ENCODE peak calls at places on chromosomes 6 and 20, in four cellular contexts. C is IMR-90, N is GM12878, T is K562. F is an unnamed sample.

GRCh38 chr6:10733151-10733715 is 10.4 kb downstream of the TMEM14C start:
- DNase-seq in C (no peak), N (no peak), T (no peak), F (peak; percentile 35)

GRCh38 chr6:21348462-21349195 is 244.9 kb upstream of the SOX4 start:
- DNase-seq in C (peak; percentile 61), N (no peak), T (no peak), F (peak; percentile 51)

GRCh38 chr6:15077964-15078363 is 167.9 kb upstream of the JARID2 start:
- DNase-seq in C (no peak), N (no peak), T (no peak), F (peak; percentile 79)

GRCh38 chr6:76490456-76490855 is 418.0 kb upstream of the IMPG1 start:
- DNase-seq in C (no peak), N (no peak), T (no peak), F (no peak)

GRCh38 chr6:42978487-42978792 is 541 bp downstream of the PEX6 start:
- DNase-seq in C (no peak), N (no peak), T (peak; percentile 83), F (no peak)

GRCh38 chr6:8192067-8192466 is 89.7 kb upstream of the EEF1E1 start:
- DNase-seq in C (no peak), N (no peak), T (no peak), F (no peak)

GRCh38 chr6:160767019-160767646 is 65.1 kb downstream of the PLG start:
- DNase-seq in C (no peak), N (no peak), T (peak; percentile 31), F (peak; percentile 87)

GRCh38 chr6:85498596-85499258 is 48.8 kb downstream of the NT5E start:
- DNase-seq in C (peak; percentile 46), N (no peak), T (no peak), F (no peak)

GRCh38 chr6:132320007-132320406 is 81.3 kb downstream of the MOXD1 start:
- DNase-seq in C (peak; percentile 83), N (no peak), T (no peak), F (no peak)

GRCh38 chr6:144165784-144166183 is 15.5 kb downstream of the STX11 start:
- DNase-seq in C (no peak), N (no peak), T (no peak), F (no peak)

GRCh38 chr6:75217203-75217602 is 11.3 kb upstream of the COL12A1 start:
- DNase-seq in C (peak; percentile 88), N (no peak), T (no peak), F (no peak)

GRCh38 chr6:121694389-121695185 is 259.1 kb downstream of the GJA1 start:
- DNase-seq in C (peak; percentile 45), N (no peak), T (no peak), F (no peak)

GRCh38 chr6:26474439-26474881 is 16.7 kb downstream of the BTN2A1 start:
- DNase-seq in C (no peak), N (no peak), T (no peak), F (no peak)

DNA sequence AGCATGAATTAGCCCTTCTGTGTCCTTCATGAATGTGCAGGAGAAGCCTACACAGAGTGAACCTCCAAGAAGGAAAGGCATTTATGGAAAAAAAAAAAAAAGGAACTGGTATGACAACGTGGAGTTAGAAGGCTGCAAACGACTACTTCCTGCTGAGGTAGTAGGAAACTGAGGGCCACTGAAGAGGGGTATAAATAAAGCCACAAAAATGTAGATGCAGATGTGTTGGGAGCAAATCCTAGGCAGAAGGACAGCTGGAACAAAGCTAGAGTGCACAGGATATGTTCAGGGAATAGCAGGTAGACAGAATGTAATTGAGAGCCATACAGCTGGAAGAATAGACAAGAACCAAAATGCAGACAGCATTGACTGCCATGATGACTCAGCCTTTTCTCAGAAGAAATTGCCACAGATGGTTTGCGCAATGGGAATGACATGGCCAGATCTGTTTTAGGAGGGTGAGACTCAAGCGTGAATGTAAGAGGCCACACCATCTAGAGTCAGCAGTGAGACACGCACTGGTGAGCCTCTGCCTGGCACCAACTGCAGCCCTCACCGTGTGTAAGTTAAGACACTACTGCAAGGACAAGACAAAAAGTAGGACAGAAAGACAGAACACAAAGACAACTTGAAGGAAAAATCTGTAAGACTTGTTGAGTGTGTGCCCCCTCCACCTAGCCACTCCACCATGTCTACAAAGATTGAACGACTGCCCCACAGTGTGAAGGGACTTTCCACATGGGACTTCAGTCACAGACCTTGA is 79.8 kb downstream of the KIF13A start:
- DNase-seq in C (peak; percentile 100), N (no peak), T (peak; percentile 69), F (no peak)
- TF ChIP-seq CHD1 in C (peak; percentile 66), N (no peak), T (peak; percentile 50), F (no peak)

DNA sequence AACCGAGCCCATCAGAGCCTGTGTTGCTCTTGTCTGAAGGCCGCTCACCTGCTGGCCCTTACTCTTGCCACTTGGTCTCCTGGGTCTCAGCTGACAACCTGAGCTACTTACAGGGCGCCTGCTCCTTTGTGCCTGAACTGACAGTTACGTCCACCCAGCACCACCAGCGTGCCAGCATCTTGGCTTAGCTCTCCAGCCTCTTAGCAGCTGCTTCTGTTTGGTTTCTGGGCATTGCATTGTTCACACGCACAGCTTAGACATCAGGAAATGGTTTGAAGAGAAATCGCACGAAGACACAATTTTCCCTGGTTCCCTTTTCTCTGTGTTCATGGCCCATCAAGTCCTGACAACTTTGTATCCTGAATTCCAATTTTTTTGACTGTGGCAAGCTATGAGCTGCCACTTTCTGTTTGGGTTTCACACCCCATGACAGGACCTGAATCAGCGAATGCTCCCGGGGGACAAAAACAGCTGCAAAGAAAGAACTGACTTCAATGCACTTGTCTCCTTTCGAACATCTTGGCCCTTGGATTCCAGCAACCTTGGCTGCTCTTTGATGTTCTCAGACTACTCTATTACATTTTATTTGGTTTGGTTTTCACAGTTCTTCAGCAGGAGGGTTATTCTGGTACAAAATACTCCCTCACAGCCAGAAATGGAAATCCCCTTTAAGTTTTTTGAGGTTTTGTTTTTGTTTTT is 45.2 kb upstream of the LY86 start:
- DNase-seq in C (no peak), N (peak; percentile 79), T (no peak), F (no peak)
- TF ChIP-seq CHD1 in C (no peak), N (no peak), T (no peak), F (no peak)

DNA sequence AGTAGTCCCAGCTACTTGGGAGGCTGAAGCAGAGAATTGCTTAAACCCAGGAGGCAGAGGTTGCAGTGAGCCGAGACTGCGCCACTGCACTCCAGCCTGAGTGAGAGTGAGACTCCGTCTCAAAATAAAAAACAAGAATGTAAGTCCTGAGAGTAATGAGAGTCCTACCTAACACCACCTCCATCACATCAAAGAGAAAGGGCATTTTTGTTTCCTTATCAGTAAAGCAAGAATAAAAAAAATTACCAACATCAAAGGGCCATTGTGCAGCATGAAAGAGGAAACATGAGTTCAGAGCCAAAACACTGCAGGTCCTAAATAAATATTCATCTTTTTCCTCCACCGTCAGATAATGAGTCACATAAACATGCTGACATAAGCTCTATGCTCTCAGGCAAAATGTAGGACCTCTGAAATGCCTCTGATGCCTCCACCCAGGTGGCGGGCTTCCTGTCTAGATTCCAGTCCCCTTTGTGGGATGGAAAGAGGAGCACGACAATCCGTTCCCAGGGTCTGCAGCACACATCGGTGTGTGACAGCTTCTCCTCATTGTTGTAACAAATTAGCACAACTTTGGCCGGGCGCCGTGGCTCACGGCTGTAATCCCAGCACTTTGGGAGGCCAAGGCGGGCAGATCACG is 7.2 kb downstream of the ATP9A start:
- DNase-seq in C (peak; percentile 96), N (no peak), T (no peak), F (no peak)
- TF ChIP-seq CHD1 in C (no peak), N (no peak), T (no peak), F (no peak)

GRCh38 chr6:130202782-130203181 is 20.0 kb downstream of the SAMD3 start:
- DNase-seq in C (no peak), N (no peak), T (peak; percentile 15), F (no peak)
- TF ChIP-seq CHD1 in C (no peak), N (no peak), T (no peak), F (no peak)

GRCh38 chr6:30357678-30358339 is 12.9 kb downstream of the RPP21 start:
- DNase-seq in C (peak; percentile 74), N (no peak), T (peak; percentile 51), F (peak; percentile 71)

GRCh38 chr6:30358340-30358679 is 13.4 kb downstream of the RPP21 start:
- DNase-seq in C (peak; percentile 6), N (no peak), T (no peak), F (no peak)

GRCh38 chr6:30361661-30362060 is 16.7 kb downstream of the RPP21 start:
- DNase-seq in C (no peak), N (no peak), T (no peak), F (no peak)

GRCh38 chr6:30359276-30359675 is 14.3 kb downstream of the RPP21 start:
- DNase-seq in C (no peak), N (no peak), T (no peak), F (no peak)

GRCh38 chr6:30360139-30360538 is 15.2 kb downstream of the RPP21 start:
- DNase-seq in C (no peak), N (no peak), T (no peak), F (no peak)
- TF ChIP-seq CHD1 in C (no peak), N (no peak), T (no peak), F (no peak)

GRCh38 chr6:168017629-168018028 is 20.2 kb downstream of the KIF25 start:
- DNase-seq in C (no peak), N (no peak), T (no peak), F (peak; percentile 20)
- TF ChIP-seq CHD1 in C (no peak), N (no peak), T (no peak), F (no peak)

GRCh38 chr6:30960907-30961673 is 20.3 kb downstream of the MUCL3 start:
- DNase-seq in C (peak; percentile 23), N (no peak), T (no peak), F (no peak)
- TF ChIP-seq CHD1 in C (no peak), N (no peak), T (no peak), F (no peak)

GRCh38 chr20:33863440-33864323 is 52.5 kb downstream of the CHMP4B start:
- DNase-seq in C (no peak), N (no peak), T (no peak), F (no peak)

GRCh38 chr20:33861458-33861857 is 50.3 kb downstream of the CHMP4B start:
- DNase-seq in C (no peak), N (no peak), T (no peak), F (no peak)

GRCh38 chr20:33865761-33866160 is 54.6 kb downstream of the CHMP4B start:
- DNase-seq in C (no peak), N (no peak), T (no peak), F (no peak)

GRCh38 chr20:33864324-33864963 is 53.3 kb downstream of the CHMP4B start:
- DNase-seq in C (no peak), N (no peak), T (no peak), F (no peak)

GRCh38 chr20:33862709-33863403 is 51.7 kb downstream of the CHMP4B start:
- DNase-seq in C (peak; percentile 78), N (no peak), T (peak; percentile 86), F (peak; percentile 93)
- TF ChIP-seq CHD1 in C (no peak), N (no peak), T (no peak), F (no peak)

F was measured in H1.